ENCODE peak calls at places on chromosomes 11 and 22, in eight cellular contexts. One of them, this sample, is unnamed.

GRCh38 chr22:42343136-42343484 is 72.7 kb upstream of the TCF20 start:
- ATAC-seq in heart left ventricle: no peak
- ATAC-seq in upper lobe of left lung: no peak
- ATAC-seq in A549: no peak
- ATAC-seq in HCT116: peak; percentile 64
- ATAC-seq in right lobe of liver: no peak
- ATAC-seq in body of pancreas: peak; percentile 4
- ATAC-seq in IMR-90: no peak
- ATAC-seq in this sample: no peak

GRCh38 chr22:43839781-43840180 is 22.5 kb downstream of the SULT4A1 start:
- ATAC-seq in heart left ventricle: no peak
- ATAC-seq in upper lobe of left lung: no peak
- ATAC-seq in A549: no peak
- ATAC-seq in HCT116: no peak
- ATAC-seq in right lobe of liver: no peak
- ATAC-seq in body of pancreas: no peak
- ATAC-seq in IMR-90: no peak
- ATAC-seq in this sample: no peak

GRCh38 chr22:28750471-28750881 is 8.6 kb downstream of the HSCB start:
- ATAC-seq in heart left ventricle: no peak
- ATAC-seq in upper lobe of left lung: no peak
- ATAC-seq in A549: no peak
- ATAC-seq in HCT116: no peak
- ATAC-seq in right lobe of liver: no peak
- ATAC-seq in body of pancreas: no peak
- ATAC-seq in IMR-90: peak; percentile 88
- ATAC-seq in this sample: no peak

GRCh38 chr11:134333951-134334350 is 2.2 kb downstream of the GLB1L2 start:
- ATAC-seq in heart left ventricle: no peak
- ATAC-seq in upper lobe of left lung: peak; percentile 5
- ATAC-seq in A549: no peak
- ATAC-seq in HCT116: no peak
- ATAC-seq in right lobe of liver: no peak
- ATAC-seq in body of pancreas: no peak
- ATAC-seq in IMR-90: no peak
- ATAC-seq in this sample: no peak

GRCh38 chr11:125968363-125968762 is 22.5 kb downstream of the VSIG10L2 start:
- ATAC-seq in heart left ventricle: no peak
- ATAC-seq in upper lobe of left lung: no peak
- ATAC-seq in A549: no peak
- ATAC-seq in HCT116: no peak
- ATAC-seq in right lobe of liver: peak; percentile 95
- ATAC-seq in body of pancreas: no peak
- ATAC-seq in IMR-90: no peak
- ATAC-seq in this sample: no peak

GRCh38 chr11:86047275-86047991 is 21.5 kb downstream of the PICALM start:
- ATAC-seq in heart left ventricle: no peak
- ATAC-seq in upper lobe of left lung: peak; percentile 53
- ATAC-seq in A549: no peak
- ATAC-seq in HCT116: no peak
- ATAC-seq in right lobe of liver: peak; percentile 41
- ATAC-seq in body of pancreas: no peak
- ATAC-seq in IMR-90: peak; percentile 30
- ATAC-seq in this sample: no peak

GRCh38 chr22:17121235-17122195 is at the start of gene TMEM121B:
- ATAC-seq in heart left ventricle: peak; percentile 47
- ATAC-seq in upper lobe of left lung: peak; percentile 73
- ATAC-seq in A549: peak; percentile 61
- ATAC-seq in HCT116: no peak
- ATAC-seq in right lobe of liver: peak; percentile 35
- ATAC-seq in body of pancreas: peak; percentile 74
- ATAC-seq in IMR-90: peak; percentile 81
- ATAC-seq in this sample: peak; percentile 28

GRCh38 chr11:102853956-102854355 is 10.5 kb upstream of the MMP3 start:
- ATAC-seq in heart left ventricle: no peak
- ATAC-seq in upper lobe of left lung: no peak
- ATAC-seq in A549: no peak
- ATAC-seq in HCT116: no peak
- ATAC-seq in right lobe of liver: no peak
- ATAC-seq in body of pancreas: no peak
- ATAC-seq in IMR-90: no peak
- ATAC-seq in this sample: no peak

GRCh38 chr22:20138868-20139267 is 7.3 kb downstream of the ZDHHC8 start:
- ATAC-seq in heart left ventricle: no peak
- ATAC-seq in upper lobe of left lung: no peak
- ATAC-seq in A549: no peak
- ATAC-seq in HCT116: no peak
- ATAC-seq in right lobe of liver: no peak
- ATAC-seq in body of pancreas: no peak
- ATAC-seq in IMR-90: no peak
- ATAC-seq in this sample: no peak

GRCh38 chr11:69249641-69250502 is 44.1 kb upstream of the MYEOV start:
- ATAC-seq in heart left ventricle: no peak
- ATAC-seq in upper lobe of left lung: peak; percentile 37
- ATAC-seq in A549: peak; percentile 29
- ATAC-seq in HCT116: no peak
- ATAC-seq in right lobe of liver: no peak
- ATAC-seq in body of pancreas: no peak
- ATAC-seq in IMR-90: peak; percentile 88
- ATAC-seq in this sample: no peak

GRCh38 chr11:57647960-57648776 is 1.5 kb downstream of the YPEL4 start:
- ATAC-seq in heart left ventricle: no peak
- ATAC-seq in upper lobe of left lung: peak; percentile 5
- ATAC-seq in A549: peak; percentile 39
- ATAC-seq in HCT116: no peak
- ATAC-seq in right lobe of liver: peak; percentile 2
- ATAC-seq in body of pancreas: no peak
- ATAC-seq in IMR-90: peak; percentile 12
- ATAC-seq in this sample: no peak

GRCh38 chr11:10405858-10406592 is 49.0 kb upstream of the AMPD3 start:
- ATAC-seq in heart left ventricle: peak; percentile 80
- ATAC-seq in upper lobe of left lung: peak; percentile 94
- ATAC-seq in A549: peak; percentile 93
- ATAC-seq in HCT116: peak; percentile 92
- ATAC-seq in right lobe of liver: peak; percentile 92
- ATAC-seq in body of pancreas: peak; percentile 89
- ATAC-seq in IMR-90: peak; percentile 88
- ATAC-seq in this sample: peak; percentile 84

GRCh38 chr11:64007629-64008282 is 21.5 kb downstream of the OTUB1 start:
- ATAC-seq in heart left ventricle: peak; percentile 78
- ATAC-seq in upper lobe of left lung: peak; percentile 95
- ATAC-seq in A549: peak; percentile 82
- ATAC-seq in HCT116: peak; percentile 84
- ATAC-seq in right lobe of liver: peak; percentile 95
- ATAC-seq in body of pancreas: peak; percentile 85
- ATAC-seq in IMR-90: peak; percentile 77
- ATAC-seq in this sample: peak; percentile 81

GRCh38 chr11:10076458-10077141 is 217.4 kb downstream of the SBF2 start:
- ATAC-seq in heart left ventricle: peak; percentile 61
- ATAC-seq in upper lobe of left lung: no peak
- ATAC-seq in A549: peak; percentile 43
- ATAC-seq in HCT116: peak; percentile 84
- ATAC-seq in right lobe of liver: peak; percentile 63
- ATAC-seq in body of pancreas: no peak
- ATAC-seq in IMR-90: peak; percentile 72
- ATAC-seq in this sample: peak; percentile 41

GRCh38 chr11:126080206-126080941 is 17.7 kb upstream of the CDON start:
- ATAC-seq in heart left ventricle: no peak
- ATAC-seq in upper lobe of left lung: peak; percentile 24
- ATAC-seq in A549: peak; percentile 71
- ATAC-seq in HCT116: peak; percentile 45
- ATAC-seq in right lobe of liver: peak; percentile 81
- ATAC-seq in body of pancreas: peak; percentile 64
- ATAC-seq in IMR-90: no peak
- ATAC-seq in this sample: no peak

GRCh38 chr22:40521046-40521445 is 115.5 kb downstream of the MRTFA start:
- ATAC-seq in heart left ventricle: no peak
- ATAC-seq in upper lobe of left lung: no peak
- ATAC-seq in A549: no peak
- ATAC-seq in HCT116: no peak
- ATAC-seq in right lobe of liver: no peak
- ATAC-seq in body of pancreas: no peak
- ATAC-seq in IMR-90: no peak
- ATAC-seq in this sample: no peak

GRCh38 chr11:47498584-47499152 is 49.7 kb upstream of the RAPSN start:
- ATAC-seq in heart left ventricle: no peak
- ATAC-seq in upper lobe of left lung: no peak
- ATAC-seq in A549: no peak
- ATAC-seq in HCT116: no peak
- ATAC-seq in right lobe of liver: peak; percentile 87
- ATAC-seq in body of pancreas: no peak
- ATAC-seq in IMR-90: no peak
- ATAC-seq in this sample: no peak

GRCh38 chr11:113849713-113850112 is 25.7 kb downstream of the USP28 start:
- ATAC-seq in heart left ventricle: no peak
- ATAC-seq in upper lobe of left lung: no peak
- ATAC-seq in A549: no peak
- ATAC-seq in HCT116: no peak
- ATAC-seq in right lobe of liver: no peak
- ATAC-seq in body of pancreas: no peak
- ATAC-seq in IMR-90: no peak
- ATAC-seq in this sample: no peak

GRCh38 chr22:31871475-31871874 is 72.9 kb upstream of the YWHAH start:
- ATAC-seq in heart left ventricle: no peak
- ATAC-seq in upper lobe of left lung: no peak
- ATAC-seq in A549: no peak
- ATAC-seq in HCT116: no peak
- ATAC-seq in right lobe of liver: no peak
- ATAC-seq in body of pancreas: no peak
- ATAC-seq in IMR-90: no peak
- ATAC-seq in this sample: no peak

GRCh38 chr11:86809561-86809960 is 9.2 kb downstream of the PRSS23 start:
- ATAC-seq in heart left ventricle: no peak
- ATAC-seq in upper lobe of left lung: no peak
- ATAC-seq in A549: no peak
- ATAC-seq in HCT116: no peak
- ATAC-seq in right lobe of liver: no peak
- ATAC-seq in body of pancreas: no peak
- ATAC-seq in IMR-90: no peak
- ATAC-seq in this sample: no peak

GRCh38 chr11:58395581-58395980 is 11.1 kb downstream of the OR5B3 start:
- ATAC-seq in heart left ventricle: no peak
- ATAC-seq in upper lobe of left lung: no peak
- ATAC-seq in A549: no peak
- ATAC-seq in HCT116: no peak
- ATAC-seq in right lobe of liver: no peak
- ATAC-seq in body of pancreas: no peak
- ATAC-seq in IMR-90: no peak
- ATAC-seq in this sample: no peak

GRCh38 chr22:44088976-44089570 is 65.0 kb downstream of the PARVB start:
- ATAC-seq in heart left ventricle: no peak
- ATAC-seq in upper lobe of left lung: no peak
- ATAC-seq in A549: peak; percentile 34
- ATAC-seq in HCT116: no peak
- ATAC-seq in right lobe of liver: no peak
- ATAC-seq in body of pancreas: no peak
- ATAC-seq in IMR-90: peak; percentile 45
- ATAC-seq in this sample: no peak

GRCh38 chr11:70084046-70084984 is 6.2 kb downstream of the ANO1 start:
- ATAC-seq in heart left ventricle: no peak
- ATAC-seq in upper lobe of left lung: no peak
- ATAC-seq in A549: no peak
- ATAC-seq in HCT116: no peak
- ATAC-seq in right lobe of liver: no peak
- ATAC-seq in body of pancreas: no peak
- ATAC-seq in IMR-90: no peak
- ATAC-seq in this sample: no peak

GRCh38 chr11:18534230-18534629 is 7.5 kb upstream of the TSG101 start:
- ATAC-seq in heart left ventricle: no peak
- ATAC-seq in upper lobe of left lung: no peak
- ATAC-seq in A549: no peak
- ATAC-seq in HCT116: no peak
- ATAC-seq in right lobe of liver: no peak
- ATAC-seq in body of pancreas: no peak
- ATAC-seq in IMR-90: no peak
- ATAC-seq in this sample: no peak

GRCh38 chr11:61718613-61719302 is 33.7 kb upstream of the MYRF start:
- ATAC-seq in heart left ventricle: peak; percentile 27
- ATAC-seq in upper lobe of left lung: peak; percentile 69
- ATAC-seq in A549: peak; percentile 18
- ATAC-seq in HCT116: no peak
- ATAC-seq in right lobe of liver: no peak
- ATAC-seq in body of pancreas: peak; percentile 36
- ATAC-seq in IMR-90: peak; percentile 98
- ATAC-seq in this sample: peak; percentile 83
- H3K4me3 ChIP-seq in heart left ventricle: peak overlapping the region; percentile 50
- H3K4me3 ChIP-seq in upper lobe of left lung: no peak overlapping the region
- H3K4me3 ChIP-seq in A549: no peak overlapping the region
- H3K4me3 ChIP-seq in HCT116: no peak overlapping the region
- H3K4me3 ChIP-seq in right lobe of liver: no peak overlapping the region
- H3K4me3 ChIP-seq in body of pancreas: no peak overlapping the region
- H3K4me3 ChIP-seq in IMR-90: peak overlapping the region; percentile 53
- H3K4me3 ChIP-seq in this sample: peak overlapping the region; percentile 58

GRCh38 chr11:107840120-107840479 is 18.5 kb downstream of the SLC35F2 start:
- ATAC-seq in heart left ventricle: peak; percentile 38
- ATAC-seq in upper lobe of left lung: peak; percentile 36
- ATAC-seq in A549: peak; percentile 74
- ATAC-seq in HCT116: peak; percentile 61
- ATAC-seq in right lobe of liver: no peak
- ATAC-seq in body of pancreas: no peak
- ATAC-seq in IMR-90: peak; percentile 42
- ATAC-seq in this sample: peak; percentile 37

GRCh38 chr11:107830915-107831540 is 27.6 kb downstream of the SLC35F2 start:
- ATAC-seq in heart left ventricle: no peak
- ATAC-seq in upper lobe of left lung: no peak
- ATAC-seq in A549: no peak
- ATAC-seq in HCT116: peak; percentile 53
- ATAC-seq in right lobe of liver: peak; percentile 75
- ATAC-seq in body of pancreas: peak; percentile 81
- ATAC-seq in IMR-90: no peak
- ATAC-seq in this sample: no peak

GRCh38 chr11:107834995-107835394 is 23.6 kb downstream of the SLC35F2 start:
- ATAC-seq in heart left ventricle: no peak
- ATAC-seq in upper lobe of left lung: no peak
- ATAC-seq in A549: no peak
- ATAC-seq in HCT116: peak; percentile 53
- ATAC-seq in right lobe of liver: peak; percentile 32
- ATAC-seq in body of pancreas: peak; percentile 60
- ATAC-seq in IMR-90: no peak
- ATAC-seq in this sample: no peak

GRCh38 chr11:107836811-107837210 is 21.8 kb downstream of the SLC35F2 start:
- ATAC-seq in heart left ventricle: no peak
- ATAC-seq in upper lobe of left lung: no peak
- ATAC-seq in A549: no peak
- ATAC-seq in HCT116: no peak
- ATAC-seq in right lobe of liver: no peak
- ATAC-seq in body of pancreas: no peak
- ATAC-seq in IMR-90: no peak
- ATAC-seq in this sample: no peak
- TF ChIP-seq POLR2A in heart left ventricle: no peak
- TF ChIP-seq POLR2A in upper lobe of left lung: no peak
- TF ChIP-seq POLR2A in A549: no peak
- TF ChIP-seq POLR2A in HCT116: no peak
- TF ChIP-seq POLR2A in right lobe of liver: no peak
- TF ChIP-seq POLR2A in body of pancreas: no peak
- TF ChIP-seq POLR2A in IMR-90: no peak
- TF ChIP-seq POLR2A in this sample: no peak

GRCh38 chr11:124311269-124311668 is 2.5 kb downstream of the OR8D1 start:
- ATAC-seq in heart left ventricle: no peak
- ATAC-seq in upper lobe of left lung: no peak
- ATAC-seq in A549: no peak
- ATAC-seq in HCT116: no peak
- ATAC-seq in right lobe of liver: no peak
- ATAC-seq in body of pancreas: peak; percentile 80
- ATAC-seq in IMR-90: no peak
- ATAC-seq in this sample: no peak
- H3K4me3 ChIP-seq in heart left ventricle: no peak overlapping the region
- H3K4me3 ChIP-seq in upper lobe of left lung: no peak overlapping the region
- H3K4me3 ChIP-seq in A549: no peak overlapping the region
- H3K4me3 ChIP-seq in HCT116: no peak overlapping the region
- H3K4me3 ChIP-seq in right lobe of liver: no peak overlapping the region
- H3K4me3 ChIP-seq in body of pancreas: no peak overlapping the region
- H3K4me3 ChIP-seq in IMR-90: no peak overlapping the region
- H3K4me3 ChIP-seq in this sample: no peak overlapping the region

GRCh38 chr11:66744485-66745355 is 15.7 kb upstream of the SPTBN2 start:
- ATAC-seq in heart left ventricle: peak; percentile 61
- ATAC-seq in upper lobe of left lung: peak; percentile 96
- ATAC-seq in A549: peak; percentile 81
- ATAC-seq in HCT116: peak; percentile 81
- ATAC-seq in right lobe of liver: peak; percentile 97
- ATAC-seq in body of pancreas: peak; percentile 92
- ATAC-seq in IMR-90: peak; percentile 98
- ATAC-seq in this sample: peak; percentile 97
- TF ChIP-seq POLR2A in heart left ventricle: no peak
- TF ChIP-seq POLR2A in upper lobe of left lung: no peak
- TF ChIP-seq POLR2A in A549: peak; percentile 47
- TF ChIP-seq POLR2A in HCT116: peak; percentile 81
- TF ChIP-seq POLR2A in right lobe of liver: peak; percentile 71
- TF ChIP-seq POLR2A in body of pancreas: no peak
- TF ChIP-seq POLR2A in IMR-90: no peak
- TF ChIP-seq POLR2A in this sample: peak; percentile 58